ENCODE peak calls at places on chromosome 20, in nine cellular contexts. N, Z, C, X, L, H, W, Q and G are unnamed samples.

GRCh38 chr20:52242237-52243230 is 51.0 kb upstream of the ZFP64 start:
- DNase-seq in H (peak; percentile 31), X (no peak), C (peak; percentile 37), N (no peak), W (no peak), L (peak; percentile 7), Z (no peak), Q (no peak), G (no peak)

GRCh38 chr20:41234546-41234945 is 83.0 kb downstream of the ZHX3 start:
- DNase-seq in C (no peak), X (no peak), W (no peak), N (no peak), Q (no peak), H (no peak), Z (no peak), L (no peak), G (no peak)

GRCh38 chr20:7195704-7196103 is 428.2 kb downstream of the BMP2 start:
- DNase-seq in W (no peak), L (no peak), Z (no peak), Q (no peak), N (no peak), H (no peak), X (no peak), C (peak; percentile 95), G (no peak)

GRCh38 chr20:57397693-57398108 is 6.5 kb downstream of the RBM38 start:
- DNase-seq in C (no peak), X (peak; percentile 65), L (no peak), W (no peak), Q (peak; percentile 65), H (no peak), N (peak; percentile 50), Z (peak; percentile 86), G (peak; percentile 56)

GRCh38 chr20:61218886-61219480 is 33.1 kb upstream of the CDH4 start:
- DNase-seq in Q (no peak), N (no peak), W (no peak), X (no peak), H (no peak), C (peak; percentile 44), L (no peak), Z (no peak), G (no peak)

GRCh38 chr20:36010745-36011326 is 42.4 kb downstream of the CNBD2 start:
- DNase-seq in Z (no peak), H (no peak), L (no peak), W (no peak), N (no peak), X (no peak), Q (no peak), C (no peak), G (no peak)

GRCh38 chr20:58294497-58295455 is 14.7 kb upstream of the RAB22A start:
- DNase-seq in W (no peak), L (no peak), Q (no peak), H (no peak), C (no peak), Z (no peak), N (no peak), X (no peak), G (no peak)

GRCh38 chr20:49548371-49548947 is 19.5 kb downstream of the PTGIS start:
- DNase-seq in X (no peak), Z (no peak), W (no peak), L (no peak), C (no peak), H (no peak), N (no peak), Q (no peak), G (no peak)

GRCh38 chr20:20235681-20236080 is 132.2 kb upstream of the INSM1 start:
- DNase-seq in X (no peak), Q (no peak), Z (no peak), L (no peak), W (no peak), C (no peak), N (no peak), H (no peak), G (no peak)

GRCh38 chr20:51553897-51554504 is 11.5 kb upstream of the NFATC2 start:
- DNase-seq in N (no peak), Q (no peak), W (no peak), X (no peak), C (peak; percentile 58), Z (no peak), L (peak; percentile 37), H (no peak), G (no peak)

GRCh38 chr20:36631651-36632050 is 14.3 kb downstream of the SLA2 start:
- DNase-seq in Q (no peak), Z (no peak), L (no peak), X (no peak), N (no peak), C (peak; percentile 17), W (no peak), H (no peak), G (no peak)

GRCh38 chr20:40954521-40955165 is 74.0 kb upstream of the TOP1 start:
- DNase-seq in H (no peak), L (no peak), W (no peak), Z (no peak), N (no peak), C (no peak), X (no peak), Q (no peak), G (no peak)

GRCh38 chr20:53208110-53208908 is 236.2 kb downstream of the TSHZ2 start:
- DNase-seq in W (no peak), N (no peak), X (peak; percentile 23), H (no peak), L (no peak), C (no peak), Z (no peak), Q (no peak), G (no peak)

GRCh38 chr20:5001174-5002076 is at the start of gene SLC23A2:
- DNase-seq in Q (peak; percentile 61), L (peak; percentile 35), Z (peak; percentile 86), N (peak; percentile 38), W (peak; percentile 46), H (peak; percentile 78), C (no peak), X (peak; percentile 65), G (peak; percentile 61)

GRCh38 chr20:22428051-22428450 is 156.3 kb downstream of the FOXA2 start:
- DNase-seq in N (no peak), C (no peak), H (no peak), X (no peak), Q (no peak), W (no peak), L (no peak), Z (no peak), G (no peak)

GRCh38 chr20:33419140-33419974 is 18.0 kb upstream of the CDK5RAP1 start:
- DNase-seq in L (no peak), N (no peak), Q (no peak), Z (no peak), W (no peak), X (no peak), C (peak; percentile 20), H (no peak), G (no peak)

GRCh38 chr20:24765316-24766142 is 183.5 kb upstream of the CST7 start:
- DNase-seq in Q (no peak), X (no peak), H (no peak), Z (peak; percentile 31), N (no peak), C (no peak), L (no peak), W (no peak), G (no peak)

GRCh38 chr20:61092199-61092598 is 159.9 kb upstream of the CDH4 start:
- DNase-seq in X (no peak), W (peak; percentile 10), N (no peak), Z (peak; percentile 59), H (no peak), L (no peak), Q (no peak), C (no peak), G (no peak)

GRCh38 chr20:64044484-64045247 is 4.8 kb downstream of the SOX18 start:
- DNase-seq in N (no peak), Z (no peak), L (peak; percentile 96), Q (no peak), W (no peak), X (no peak), C (peak; percentile 56), H (no peak), G (no peak)

GRCh38 chr20:46282669-46283068 is 25.6 kb downstream of the CDH22 start:
- DNase-seq in H (no peak), Q (no peak), C (no peak), N (no peak), X (no peak), L (no peak), W (no peak), Z (no peak), G (no peak)

GRCh38 chr20:2708073-2708415 is 15.5 kb downstream of the EBF4 start:
- DNase-seq in L (no peak), W (no peak), X (no peak), N (no peak), Q (no peak), Z (peak; percentile 46), C (no peak), H (no peak), G (no peak)

GRCh38 chr20:41627611-41628244 is 9.6 kb upstream of the CHD6 start:
- DNase-seq in Q (no peak), Z (no peak), C (no peak), X (no peak), L (no peak), H (no peak), N (no peak), W (no peak), G (no peak)

GRCh38 chr20:19129976-19130612 is 82.3 kb upstream of the SLC24A3 start:
- DNase-seq in W (no peak), C (no peak), N (no peak), L (no peak), X (no peak), Q (no peak), Z (no peak), H (no peak), G (no peak)